ENCODE peak calls at places on chromosomes 13 and 19, in nine cellular contexts. S is transverse colon, J is ovary, V is A549, Z is tibial nerve, F is stomach, O is GM12878, G is upper lobe of left lung, D is sigmoid colon. M is an unnamed sample.

GRCh38 chr13:29684441-29684840 is 89.0 kb upstream of the SLC7A1 start:
- DNase-seq in S (no peak), J (no peak), V (no peak), Z (no peak), F (no peak), O (no peak), G (no peak), D (no peak), M (no peak)

GRCh38 chr13:87398047-87398446 is 273.1 kb upstream of the SLITRK5 start:
- DNase-seq in S (no peak), J (no peak), V (no peak), Z (no peak), F (no peak), O (no peak), G (no peak), D (no peak), M (no peak)

GRCh38 chr19:35349614-35350521 is 2.2 kb downstream of the FFAR1 start:
- DNase-seq in S (no peak), J (peak; percentile 41), V (no peak), Z (no peak), F (no peak), O (no peak), G (no peak), D (peak; percentile 57), M (peak; percentile 50)

GRCh38 chr13:33312150-33312908 is 26.8 kb upstream of the STARD13 start:
- DNase-seq in S (no peak), J (no peak), V (no peak), Z (no peak), F (no peak), O (no peak), G (no peak), D (no peak), M (no peak)

GRCh38 chr19:39509233-39509632 is 5.7 kb upstream of the SELENOV start:
- DNase-seq in S (no peak), J (no peak), V (no peak), Z (no peak), F (no peak), O (no peak), G (no peak), D (no peak), M (no peak)

GRCh38 chr13:99055286-99056073 is 77.6 kb upstream of the DOCK9 start:
- DNase-seq in S (no peak), J (no peak), V (no peak), Z (no peak), F (no peak), O (no peak), G (peak; percentile 14), D (no peak), M (no peak)

GRCh38 chr13:82597737-82598136 is 1284.5 kb downstream of the SLITRK1 start:
- DNase-seq in S (no peak), J (no peak), V (no peak), Z (no peak), F (no peak), O (no peak), G (peak; percentile 17), D (no peak), M (no peak)

GRCh38 chr19:12649941-12650340 is 16.6 kb downstream of the MAN2B1 start:
- DNase-seq in S (no peak), J (no peak), V (no peak), Z (no peak), F (no peak), O (no peak), G (no peak), D (no peak), M (no peak)

GRCh38 chr13:98289339-98289935 is 112.4 kb upstream of the RNF113B start:
- DNase-seq in S (no peak), J (no peak), V (no peak), Z (no peak), F (no peak), O (no peak), G (no peak), D (no peak), M (no peak)

GRCh38 chr19:34232566-34233481 is 21.5 kb upstream of the GARRE1 start:
- DNase-seq in S (no peak), J (peak; percentile 75), V (peak; percentile 62), Z (peak; percentile 19), F (no peak), O (no peak), G (no peak), D (peak; percentile 77), M (no peak)

GRCh38 chr19:10431254-10431942 is 11.1 kb downstream of the PDE4A start:
- DNase-seq in S (peak; percentile 61), J (no peak), V (no peak), Z (no peak), F (peak; percentile 44), O (peak; percentile 61), G (no peak), D (peak; percentile 73), M (no peak)

GRCh38 chr19:58097783-58098681 is at the start of gene ZSCAN18:
- DNase-seq in S (peak; percentile 96), J (peak; percentile 99), V (peak; percentile 61), Z (peak; percentile 97), F (peak; percentile 96), O (peak; percentile 24), G (peak; percentile 98), D (peak; percentile 99), M (peak; percentile 99)

GRCh38 chr19:40614595-40615411 is 13.6 kb downstream of the LTBP4 start:
- DNase-seq in S (peak; percentile 93), J (peak; percentile 89), V (no peak), Z (peak; percentile 92), F (peak; percentile 82), O (peak; percentile 35), G (no peak), D (peak; percentile 95), M (no peak)

GRCh38 chr19:47529018-47529742 is 14.3 kb upstream of the NAPA start:
- DNase-seq in S (no peak), J (no peak), V (no peak), Z (no peak), F (no peak), O (no peak), G (no peak), D (no peak), M (no peak)

DNA sequence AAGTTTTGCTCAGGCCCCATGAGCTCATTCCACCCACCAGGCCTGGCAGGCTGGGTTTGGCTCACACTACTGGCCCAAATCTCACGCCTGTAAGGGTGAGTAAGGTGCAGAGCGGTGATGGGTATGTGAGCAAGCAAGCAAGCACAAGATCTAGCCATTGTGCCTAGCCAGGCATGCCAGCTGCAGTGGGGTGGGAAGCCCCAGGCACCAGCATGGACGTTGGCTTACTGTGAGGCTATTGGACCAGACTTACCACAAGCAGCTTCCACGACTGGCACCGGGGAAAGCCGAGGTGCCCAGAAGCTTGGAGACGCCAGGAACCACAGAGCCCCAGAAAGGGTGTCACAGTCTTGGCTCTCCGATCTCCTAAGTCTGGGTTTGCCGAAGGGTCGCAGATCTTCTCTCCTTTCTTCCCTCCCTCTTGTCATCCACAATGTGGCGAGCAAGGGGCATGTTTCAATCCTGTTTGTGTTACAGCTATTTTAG is 2659.4 kb upstream of the PCDH20 start:
- DNase-seq in S (no peak), J (no peak), V (no peak), Z (no peak), F (peak; percentile 17), O (no peak), G (peak; percentile 24), D (no peak), M (no peak)
- TF ChIP-seq CTCF in S (no peak), J (no peak), V (no peak), Z (no peak), F (no peak), O (no peak), G (no peak), D (no peak), M (no peak)

DNA sequence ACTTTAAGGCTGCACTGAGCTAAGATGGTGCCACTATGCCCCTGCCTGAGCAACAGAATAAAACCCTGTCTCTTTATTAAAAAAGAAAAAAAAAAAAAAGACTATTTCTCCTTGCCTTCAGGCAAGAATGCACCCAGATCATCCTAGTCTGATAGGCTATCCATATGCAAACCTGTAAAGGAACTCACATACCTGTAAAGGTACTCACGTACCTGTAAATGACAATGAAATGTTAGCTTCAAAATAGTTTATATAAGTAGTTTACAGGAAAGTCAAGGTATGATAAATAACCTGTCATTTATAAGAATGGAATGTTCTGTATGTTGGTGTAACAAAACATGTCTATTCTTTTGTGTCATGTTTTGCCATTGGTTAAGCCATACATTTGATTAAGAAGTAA is 86.3 kb downstream of the PIBF1 start:
- DNase-seq in S (no peak), J (no peak), V (no peak), Z (no peak), F (no peak), O (no peak), G (no peak), D (no peak), M (no peak)
- TF ChIP-seq EP300 in S (no peak), J (no peak), V (no peak), Z (no peak), F (no peak), O (no peak), G (no peak), D (no peak), M (no peak)

DNA sequence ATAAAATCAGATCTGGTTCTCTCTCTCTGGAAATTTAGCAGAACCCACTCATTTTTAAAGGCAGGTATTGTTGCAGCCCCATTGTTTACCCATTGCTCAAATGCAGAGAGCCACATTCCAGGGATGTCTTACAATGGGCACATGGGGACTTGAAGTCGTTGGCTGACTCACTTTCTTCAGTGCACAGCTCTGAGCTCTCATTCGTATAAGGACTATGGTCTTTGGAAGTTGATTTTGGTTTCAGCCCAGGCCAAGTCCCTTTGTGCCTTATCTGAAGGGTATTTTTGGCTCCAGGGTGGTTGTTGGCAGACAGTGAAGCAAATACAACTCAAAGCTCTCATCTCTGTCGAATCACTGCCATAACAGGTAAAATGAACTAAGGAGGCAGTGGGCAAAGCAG is 47.3 kb upstream of the CLDN10 start:
- DNase-seq in S (no peak), J (no peak), V (no peak), Z (no peak), F (no peak), O (no peak), G (no peak), D (no peak), M (no peak)
- TF ChIP-seq CTCF in S (no peak), J (no peak), V (no peak), Z (no peak), F (no peak), O (no peak), G (no peak), D (no peak), M (no peak)

GRCh38 chr13:40983725-40984669 is 35.1 kb downstream of the ELF1 start:
- DNase-seq in S (no peak), J (no peak), V (no peak), Z (no peak), F (no peak), O (no peak), G (no peak), D (no peak), M (no peak)

GRCh38 chr13:40981361-40981760 is 37.8 kb downstream of the ELF1 start:
- DNase-seq in S (no peak), J (no peak), V (no peak), Z (no peak), F (no peak), O (no peak), G (no peak), D (no peak), M (no peak)

GRCh38 chr13:40981949-40982348 is 37.2 kb downstream of the ELF1 start:
- DNase-seq in S (no peak), J (no peak), V (no peak), Z (no peak), F (no peak), O (no peak), G (no peak), D (no peak), M (no peak)

GRCh38 chr13:40983269-40983668 is 35.8 kb downstream of the ELF1 start:
- DNase-seq in S (no peak), J (no peak), V (no peak), Z (no peak), F (no peak), O (no peak), G (no peak), D (no peak), M (no peak)

GRCh38 chr13:40982772-40983171 is 36.3 kb downstream of the ELF1 start:
- DNase-seq in S (peak; percentile 41), J (no peak), V (no peak), Z (peak; percentile 41), F (no peak), O (peak; percentile 84), G (no peak), D (no peak), M (no peak)
- TF ChIP-seq EP300 in S (no peak), J (no peak), V (no peak), Z (peak; percentile 84), F (no peak), O (peak; percentile 22), G (peak; percentile 94), D (no peak), M (no peak)

M was measured in esophagus muscularis mucosa.